ENCODE peak calls at places on chromosomes 11 and 22, in five cellular contexts. One of them, this sample, is unnamed.

GRCh38 chr11:6988506-6988905 is 31.6 kb downstream of the ZNF214 start:
- DNase-seq in GM12865: no peak
- DNase-seq in MM.1S: no peak
- DNase-seq in MCF 10A: no peak
- DNase-seq in endodermal cell: no peak
- DNase-seq in this sample: no peak

GRCh38 chr11:89495951-89496350 is 4.8 kb upstream of the NOX4 start:
- DNase-seq in GM12865: no peak
- DNase-seq in MM.1S: no peak
- DNase-seq in MCF 10A: peak; percentile 5
- DNase-seq in endodermal cell: peak; percentile 67
- DNase-seq in this sample: peak; percentile 85

GRCh38 chr11:88352139-88352538 is 14.6 kb upstream of the CTSC start:
- DNase-seq in GM12865: no peak
- DNase-seq in MM.1S: no peak
- DNase-seq in MCF 10A: no peak
- DNase-seq in endodermal cell: no peak
- DNase-seq in this sample: no peak

GRCh38 chr11:65557280-65558001 is 718 bp downstream of the LTBP3 start:
- DNase-seq in GM12865: no peak
- DNase-seq in MM.1S: no peak
- DNase-seq in MCF 10A: no peak
- DNase-seq in endodermal cell: peak; percentile 67
- DNase-seq in this sample: no peak

GRCh38 chr22:25900880-25901279 is 158.9 kb downstream of the MYO18B start:
- DNase-seq in GM12865: no peak
- DNase-seq in MM.1S: no peak
- DNase-seq in MCF 10A: no peak
- DNase-seq in endodermal cell: no peak
- DNase-seq in this sample: no peak

GRCh38 chr11:1569251-1569780 is 2.8 kb downstream of the DUSP8 start:
- DNase-seq in GM12865: no peak
- DNase-seq in MM.1S: no peak
- DNase-seq in MCF 10A: no peak
- DNase-seq in endodermal cell: no peak
- DNase-seq in this sample: no peak

GRCh38 chr22:44957267-44957905 is 52.4 kb downstream of the PHF21B start:
- DNase-seq in GM12865: no peak
- DNase-seq in MM.1S: no peak
- DNase-seq in MCF 10A: no peak
- DNase-seq in endodermal cell: peak; percentile 72
- DNase-seq in this sample: no peak

GRCh38 chr11:128171496-128171895 is 415.9 kb downstream of the ETS1 start:
- DNase-seq in GM12865: no peak
- DNase-seq in MM.1S: no peak
- DNase-seq in MCF 10A: peak; percentile 76
- DNase-seq in endodermal cell: no peak
- DNase-seq in this sample: peak; percentile 91

GRCh38 chr22:22181515-22181959 is 63.0 kb upstream of the VPREB1 start:
- DNase-seq in GM12865: no peak
- DNase-seq in MM.1S: no peak
- DNase-seq in MCF 10A: no peak
- DNase-seq in endodermal cell: no peak
- DNase-seq in this sample: no peak

GRCh38 chr11:43130616-43131015 is 181.2 kb upstream of the API5 start:
- DNase-seq in GM12865: peak; percentile 5
- DNase-seq in MM.1S: no peak
- DNase-seq in MCF 10A: no peak
- DNase-seq in endodermal cell: peak; percentile 72
- DNase-seq in this sample: no peak

GRCh38 chr11:84854498-84854880 is 772.7 kb downstream of the DLG2 start:
- DNase-seq in GM12865: no peak
- DNase-seq in MM.1S: no peak
- DNase-seq in MCF 10A: no peak
- DNase-seq in endodermal cell: no peak
- DNase-seq in this sample: peak; percentile 72

GRCh38 chr11:2580444-2581050 is 119.2 kb downstream of the KCNQ1OT1 start:
- DNase-seq in GM12865: no peak
- DNase-seq in MM.1S: no peak
- DNase-seq in MCF 10A: no peak
- DNase-seq in endodermal cell: peak; percentile 36
- DNase-seq in this sample: no peak

GRCh38 chr11:99066609-99067008 is 45.9 kb downstream of the CNTN5 start:
- DNase-seq in GM12865: no peak
- DNase-seq in MM.1S: no peak
- DNase-seq in MCF 10A: no peak
- DNase-seq in endodermal cell: peak; percentile 73
- DNase-seq in this sample: no peak

GRCh38 chr11:128532571-128533091 is 54.7 kb downstream of the ETS1 start:
- DNase-seq in GM12865: no peak
- DNase-seq in MM.1S: no peak
- DNase-seq in MCF 10A: no peak
- DNase-seq in endodermal cell: peak; percentile 83
- DNase-seq in this sample: no peak

GRCh38 chr11:32420139-32420538 is 15.2 kb downstream of the WT1 start:
- DNase-seq in GM12865: no peak
- DNase-seq in MM.1S: no peak
- DNase-seq in MCF 10A: no peak
- DNase-seq in endodermal cell: no peak
- DNase-seq in this sample: no peak

GRCh38 chr22:49779853-49780271 is 47.8 kb downstream of the BRD1 start:
- DNase-seq in GM12865: no peak
- DNase-seq in MM.1S: no peak
- DNase-seq in MCF 10A: no peak
- DNase-seq in endodermal cell: no peak
- DNase-seq in this sample: no peak

GRCh38 chr11:45665206-45665932 is at the start of gene CHST1:
- DNase-seq in GM12865: no peak
- DNase-seq in MM.1S: peak; percentile 36
- DNase-seq in MCF 10A: no peak
- DNase-seq in endodermal cell: peak; percentile 76
- DNase-seq in this sample: no peak

GRCh38 chr11:20474176-20474950 is 86.8 kb downstream of the PRMT3 start:
- DNase-seq in GM12865: no peak
- DNase-seq in MM.1S: no peak
- DNase-seq in MCF 10A: peak; percentile 41
- DNase-seq in endodermal cell: peak; percentile 55
- DNase-seq in this sample: peak; percentile 33

GRCh38 chr22:49629586-49630447 is 197.9 kb downstream of the BRD1 start:
- DNase-seq in GM12865: no peak
- DNase-seq in MM.1S: no peak
- DNase-seq in MCF 10A: no peak
- DNase-seq in endodermal cell: no peak
- DNase-seq in this sample: no peak

GRCh38 chr11:132337819-132338416 is 967.5 kb downstream of the NTM start:
- DNase-seq in GM12865: no peak
- DNase-seq in MM.1S: peak; percentile 58
- DNase-seq in MCF 10A: no peak
- DNase-seq in endodermal cell: no peak
- DNase-seq in this sample: no peak

GRCh38 chr11:45538363-45538762 is 127.1 kb downstream of the CHST1 start:
- DNase-seq in GM12865: no peak
- DNase-seq in MM.1S: no peak
- DNase-seq in MCF 10A: no peak
- DNase-seq in endodermal cell: no peak
- DNase-seq in this sample: no peak

GRCh38 chr11:9518835-9519234 is 54.6 kb upstream of the WEE1 start:
- DNase-seq in GM12865: no peak
- DNase-seq in MM.1S: no peak
- DNase-seq in MCF 10A: no peak
- DNase-seq in endodermal cell: no peak
- DNase-seq in this sample: no peak

GRCh38 chr11:72812968-72813739 is 1.1 kb upstream of the ATG16L2 start:
- DNase-seq in GM12865: peak; percentile 86
- DNase-seq in MM.1S: peak; percentile 84
- DNase-seq in MCF 10A: peak; percentile 91
- DNase-seq in endodermal cell: peak; percentile 89
- DNase-seq in this sample: peak; percentile 72

GRCh38 chr11:46414466-46414796 is 22.9 kb upstream of the CHRM4 start:
- DNase-seq in GM12865: no peak
- DNase-seq in MM.1S: no peak
- DNase-seq in MCF 10A: no peak
- DNase-seq in endodermal cell: no peak
- DNase-seq in this sample: no peak

GRCh38 chr22:50148991-50149721 is 21.4 kb upstream of the PANX2 start:
- DNase-seq in GM12865: peak; percentile 83
- DNase-seq in MM.1S: peak; percentile 72
- DNase-seq in MCF 10A: peak; percentile 89
- DNase-seq in endodermal cell: peak; percentile 90
- DNase-seq in this sample: peak; percentile 95

DNA sequence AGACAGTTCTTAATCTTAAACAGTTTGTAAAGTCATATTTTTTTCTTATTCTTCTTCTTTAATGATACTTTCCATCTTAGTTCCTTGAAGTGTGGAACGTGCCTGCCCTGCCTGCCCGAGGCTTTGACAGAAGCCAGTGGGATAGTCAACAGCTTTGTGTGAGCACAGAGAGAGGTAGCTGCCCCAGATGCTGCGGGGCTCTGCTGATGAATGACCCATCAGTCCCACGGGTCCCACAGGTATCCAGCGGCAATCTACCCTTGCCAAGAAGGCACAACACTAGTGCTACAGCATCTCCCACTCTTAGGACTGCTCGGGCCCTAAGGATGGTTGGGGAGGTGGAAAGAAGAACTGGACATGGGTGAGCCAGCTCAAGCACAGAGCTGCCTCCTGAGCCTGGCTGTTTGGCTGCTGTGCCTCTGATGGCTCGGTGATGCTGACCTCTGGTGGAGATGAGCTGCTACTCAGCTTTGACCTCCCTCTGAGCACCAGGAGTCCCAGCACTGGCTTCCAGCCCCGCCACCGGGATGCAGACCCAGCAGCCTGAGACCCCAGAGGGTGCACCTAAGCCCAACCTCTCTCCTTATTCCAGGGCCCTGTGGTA is 11.8 kb upstream of the APLNR start:
- DNase-seq in GM12865: peak; percentile 44
- DNase-seq in MM.1S: peak; percentile 20
- DNase-seq in MCF 10A: peak; percentile 68
- DNase-seq in endodermal cell: peak; percentile 95
- DNase-seq in this sample: peak; percentile 63
- TF ChIP-seq CTCF in GM12865: peak; percentile 52
- TF ChIP-seq CTCF in MM.1S: peak; percentile 27
- TF ChIP-seq CTCF in MCF 10A: peak; percentile 68
- TF ChIP-seq CTCF in endodermal cell: peak; percentile 85
- TF ChIP-seq CTCF in this sample: peak; percentile 91

DNA sequence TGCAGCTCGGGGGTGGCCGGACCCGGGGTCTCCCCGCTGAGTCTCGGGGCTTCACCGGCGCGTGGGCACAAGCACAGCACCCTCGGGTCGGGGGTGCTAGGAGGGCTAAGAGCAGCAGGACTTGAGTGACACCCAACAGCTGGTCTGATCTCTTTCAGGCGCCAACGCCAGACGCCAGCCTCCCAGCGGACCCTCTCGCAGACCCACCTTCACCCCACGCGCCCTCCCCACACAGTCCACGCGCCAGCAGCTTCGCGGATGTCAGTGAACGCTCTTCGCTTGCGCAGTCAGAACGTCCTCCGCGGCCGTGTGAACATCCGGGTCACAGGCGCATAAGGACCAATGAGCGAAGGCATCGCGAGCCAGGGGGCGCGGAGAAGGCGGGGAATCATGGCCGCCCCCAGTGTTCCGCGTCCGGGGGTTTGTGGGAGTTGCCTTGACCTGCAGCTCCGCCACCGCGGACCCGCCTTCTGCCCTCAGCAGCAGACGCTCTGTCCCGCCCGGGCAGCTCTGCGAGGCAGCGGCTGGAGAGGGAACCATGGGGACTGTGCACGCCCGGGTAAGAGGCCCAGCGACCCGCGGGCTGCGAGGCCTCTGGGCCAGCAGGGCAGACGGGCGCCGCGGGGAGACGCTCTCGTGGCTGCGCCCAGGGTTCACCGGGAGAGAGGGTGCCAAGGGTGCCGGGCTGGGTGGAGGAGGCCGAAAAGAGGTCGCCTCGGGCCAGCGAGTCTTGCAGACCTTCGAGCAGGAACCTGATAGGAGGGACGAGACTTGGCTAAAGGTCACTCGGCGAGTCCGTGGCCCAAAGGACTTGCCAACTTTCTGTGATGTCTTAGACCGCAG is at the start of gene SAMM50:
- DNase-seq in GM12865: peak; percentile 96
- DNase-seq in MM.1S: peak; percentile 94
- DNase-seq in MCF 10A: peak; percentile 93
- DNase-seq in endodermal cell: peak; percentile 96
- DNase-seq in this sample: peak; percentile 82
- TF ChIP-seq CTCF in GM12865: no peak
- TF ChIP-seq CTCF in MM.1S: no peak
- TF ChIP-seq CTCF in MCF 10A: no peak
- TF ChIP-seq CTCF in endodermal cell: no peak
- TF ChIP-seq CTCF in this sample: peak; percentile 27

DNA sequence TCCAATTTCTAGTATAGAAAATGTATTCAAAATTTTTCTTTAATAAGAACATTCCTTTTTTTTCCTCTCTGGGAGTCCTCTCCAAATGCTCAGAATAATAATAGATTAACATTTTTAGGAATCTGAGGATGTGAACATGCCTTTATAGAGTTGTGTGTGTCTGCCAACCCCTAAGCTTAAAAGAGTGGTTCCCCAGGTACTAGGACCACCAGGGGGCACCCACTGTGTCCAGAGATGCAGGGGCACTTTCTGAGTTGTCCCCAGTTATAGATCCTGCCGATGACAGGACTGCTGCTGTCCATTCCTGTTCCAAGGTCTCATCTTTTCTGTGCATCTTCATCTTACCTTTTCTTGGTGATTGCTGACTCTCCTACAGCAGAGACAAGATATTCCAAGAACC is 27.0 kb upstream of the MICAL2 start:
- DNase-seq in GM12865: no peak
- DNase-seq in MM.1S: no peak
- DNase-seq in MCF 10A: no peak
- DNase-seq in endodermal cell: peak; percentile 70
- DNase-seq in this sample: no peak
- TF ChIP-seq CTCF in GM12865: peak; percentile 3
- TF ChIP-seq CTCF in MM.1S: no peak
- TF ChIP-seq CTCF in MCF 10A: no peak
- TF ChIP-seq CTCF in endodermal cell: peak; percentile 72
- TF ChIP-seq CTCF in this sample: no peak

DNA sequence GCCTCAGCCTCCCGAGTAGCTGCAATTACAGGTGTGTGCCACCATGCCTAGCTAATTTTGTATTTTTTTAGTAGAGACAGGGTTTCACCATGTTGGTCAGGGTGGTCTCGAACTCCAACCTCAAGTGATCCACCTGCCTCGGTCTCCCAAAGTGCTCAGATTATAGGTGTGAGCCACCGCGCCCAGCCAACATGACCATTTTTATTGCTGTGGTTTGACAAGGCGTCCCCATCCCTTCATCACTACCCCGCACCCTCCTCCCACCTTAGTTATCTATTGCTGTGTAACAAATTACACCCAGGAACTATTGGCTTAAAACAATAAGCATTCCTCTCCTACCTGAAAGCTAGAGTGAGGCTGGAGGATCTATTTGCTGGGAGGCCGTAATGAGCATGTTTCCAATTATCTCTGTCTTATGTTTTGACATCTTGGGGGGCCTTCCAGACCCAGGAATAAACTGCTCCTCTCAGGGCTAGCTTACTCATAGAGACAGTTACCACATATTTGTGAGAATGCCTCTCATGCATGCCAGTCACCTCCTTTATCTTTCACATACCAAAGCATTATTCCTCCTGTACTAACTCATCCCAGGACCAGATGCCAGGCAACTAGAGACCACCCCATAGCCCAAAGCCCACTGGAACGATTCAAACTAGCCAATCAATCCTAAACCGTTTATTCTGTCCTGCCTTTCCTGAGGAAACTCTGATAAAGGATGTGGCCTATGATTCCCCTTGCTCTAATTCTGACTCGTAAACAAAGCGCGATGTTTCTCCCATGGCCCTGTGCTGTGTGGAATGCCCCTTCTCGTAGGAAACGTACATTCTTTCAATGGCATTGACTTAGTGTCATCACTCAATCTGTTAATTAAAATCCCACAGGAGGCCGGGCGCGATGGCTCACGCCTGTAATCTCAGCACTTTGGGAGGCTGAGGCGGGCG is 19.4 kb downstream of the SNU13 start:
- DNase-seq in GM12865: no peak
- DNase-seq in MM.1S: no peak
- DNase-seq in MCF 10A: no peak
- DNase-seq in endodermal cell: no peak
- DNase-seq in this sample: no peak
- TF ChIP-seq CTCF in GM12865: no peak
- TF ChIP-seq CTCF in MM.1S: no peak
- TF ChIP-seq CTCF in MCF 10A: no peak
- TF ChIP-seq CTCF in endodermal cell: no peak
- TF ChIP-seq CTCF in this sample: no peak

This sample was measured in bronchial epithelial cell.